ENCODE peak calls at places on chromosomes 7 and 10, in four cellular contexts. L is SJSA1, Z is pancreas, O is iPS DF 6.9. W is an unnamed sample. For H3K36me3, the result is how much of the 10 kb centered on the place peaks cover.

GRCh38 chr7:40546616-40547501 is 412.1 kb downstream of the SUGCT start:
- DNase-seq in O (no peak), Z (no peak), L (no peak), W (no peak)

GRCh38 chr10:17273403-17273802 is 45.4 kb downstream of the VIM start:
- DNase-seq in L (no peak), Z (no peak), O (no peak), W (no peak)

GRCh38 chr7:67423058-67423457 is 426.4 kb downstream of the TYW1 start:
- DNase-seq in Z (no peak), L (no peak), O (no peak), W (no peak)

GRCh38 chr7:39624202-39624807 is 933 bp downstream of the RALA start:
- DNase-seq in L (no peak), Z (no peak), O (no peak), W (no peak)

GRCh38 chr7:107860981-107861652 is 29.9 kb upstream of the DLD start:
- DNase-seq in Z (no peak), L (no peak), O (no peak), W (no peak)

GRCh38 chr10:118763202-118763988 is 8.6 kb upstream of the CACUL1 start:
- DNase-seq in Z (no peak), L (no peak), O (no peak), W (no peak)

GRCh38 chr7:135825406-135825805 is 76.8 kb upstream of the FAM180A start:
- DNase-seq in L (no peak), O (no peak), Z (no peak), W (no peak)

GRCh38 chr10:86179143-86179505 is 187.5 kb downstream of the GRID1 start:
- DNase-seq in O (no peak), L (no peak), Z (no peak), W (no peak)

GRCh38 chr10:71587941-71588573 is 131.5 kb downstream of the C10orf105 start:
- DNase-seq in O (no peak), L (no peak), Z (no peak), W (no peak)

GRCh38 chr10:24793648-24794379 is 70.1 kb upstream of the ARHGAP21 start:
- DNase-seq in L (no peak), O (no peak), Z (no peak), W (no peak)

GRCh38 chr7:2417981-2418481 is 14.6 kb downstream of the CHST12 start:
- DNase-seq in Z (no peak), O (no peak), L (no peak), W (no peak)

GRCh38 chr10:110822065-110822707 is 49.5 kb upstream of the PDCD4 start:
- DNase-seq in O (no peak), L (no peak), Z (no peak), W (no peak)

GRCh38 chr7:2399848-2400587 is 3.4 kb upstream of the CHST12 start:
- DNase-seq in O (no peak), L (peak), Z (peak), W (peak)

GRCh38 chr7:39948375-39948774 is 1.7 kb upstream of the CDK13 start:
- DNase-seq in Z (no peak), O (no peak), L (no peak), W (no peak)

GRCh38 chr10:317219-317868 is 182.1 kb downstream of the ZMYND11 start:
- DNase-seq in O (no peak), L (peak), Z (no peak), W (peak)

GRCh38 chr10:74967850-74968620 is 141.6 kb downstream of the KAT6B start:
- DNase-seq in O (no peak), Z (no peak), L (no peak), W (no peak)

GRCh38 chr10:79274279-79275104 is 72.8 kb upstream of the PPIF start:
- DNase-seq in O (no peak), L (no peak), Z (peak), W (peak)

GRCh38 chr7:44398506-44398905 is 73.1 kb upstream of the CAMK2B start:
- DNase-seq in Z (peak), O (no peak), L (no peak), W (no peak)

GRCh38 chr10:1158066-1158465 is 101.9 kb downstream of the WDR37 start:
- DNase-seq in O (no peak), L (no peak), Z (no peak), W (no peak)

GRCh38 chr10:122142652-122143237 is 128.4 kb upstream of the BTBD16 start:
- DNase-seq in Z (peak), O (no peak), L (no peak), W (peak)

GRCh38 chr7:105652359-105652993 is 71.2 kb upstream of the EFCAB10 start:
- DNase-seq in O (peak), L (peak), Z (peak), W (peak)
- H3K36me3 ChIP-seq in O (under half), L (under half), Z (under half), W (under half)

GRCh38 chr7:11054033-11054432 is 80.4 kb downstream of the PHF14 start:
- DNase-seq in Z (no peak), O (no peak), L (no peak), W (no peak)
- H3K36me3 ChIP-seq in Z (under half), O (under half), L (under half), W (under half)

DNA sequence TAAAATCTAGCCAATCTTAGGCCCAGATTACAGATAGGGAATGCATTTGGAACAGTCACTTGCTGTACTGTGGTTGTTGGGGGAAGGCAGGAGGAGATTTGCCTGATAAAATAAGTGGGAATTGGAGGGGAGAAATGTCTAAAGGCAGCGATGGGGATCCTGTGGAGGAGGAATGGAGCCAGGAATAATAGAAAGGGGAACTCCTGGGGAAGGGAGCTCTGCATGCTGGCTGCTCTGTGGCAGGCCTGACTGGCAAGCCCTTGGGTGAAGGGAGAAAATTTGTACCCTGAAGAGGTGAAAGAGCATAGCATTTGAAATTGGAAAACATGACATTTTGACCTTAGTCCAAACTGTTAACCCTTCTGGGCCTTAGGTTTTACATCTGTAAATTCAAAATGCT is 13.7 kb downstream of the MMP21 start:
- DNase-seq in L (no peak), O (no peak), Z (no peak), W (no peak)
- H3K36me3 ChIP-seq in L (half or more), O (under half), Z (under half), W (under half)

DNA sequence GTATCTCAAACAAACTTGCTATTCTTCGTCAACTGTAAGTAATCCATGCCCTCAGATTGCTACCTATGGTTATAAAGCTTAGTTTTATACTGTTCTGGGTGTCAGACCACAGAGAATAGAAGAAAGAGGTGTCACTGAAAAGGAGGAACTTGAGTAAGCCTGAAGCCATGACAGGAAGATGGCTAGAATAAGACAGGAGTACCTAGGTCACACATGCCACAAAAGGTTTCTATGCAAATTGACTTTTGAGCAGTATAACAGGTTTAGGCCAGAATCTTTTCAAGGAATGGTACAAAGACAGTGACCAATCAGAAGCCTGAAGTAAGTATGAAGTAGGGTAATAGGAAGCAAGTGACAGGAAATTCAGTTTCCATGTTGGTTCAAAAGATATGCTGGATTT is 23.5 kb downstream of the FBXW4 start:
- DNase-seq in Z (no peak), L (no peak), O (no peak), W (no peak)
- H3K36me3 ChIP-seq in Z (under half), L (under half), O (under half), W (half or more)

GRCh38 chr7:83908526-83908925 is 259.6 kb upstream of the SEMA3E start:
- DNase-seq in Z (no peak), O (no peak), L (no peak), W (no peak)
- H3K36me3 ChIP-seq in Z (under half), O (under half), L (under half), W (under half)